ENCODE peak calls at places on chromosomes 5 and 9, in four cellular contexts. J, U, T and X are unnamed samples. For H3K4me1 and H3K9me3, the result is how much of the 10 kb centered on the place peaks cover.

GRCh38 chr9:70553718-70554673 is 139.5 kb upstream of the KLF9 start:
- DNase-seq in J (no peak), U (no peak), T (no peak), X (peak)

GRCh38 chr5:181217111-181217804 is 5.8 kb upstream of the TRIM41 start:
- DNase-seq in J (peak), U (no peak), T (no peak), X (peak)

GRCh38 chr9:115301581-115301980 is 183.6 kb upstream of the TNC start:
- DNase-seq in J (no peak), U (no peak), T (no peak), X (no peak)

GRCh38 chr5:55438931-55439477 is 95.8 kb downstream of the PLPP1 start:
- DNase-seq in J (no peak), U (peak), T (no peak), X (peak)

GRCh38 chr5:28499764-28500290 is 1461.4 kb upstream of the CDH9 start:
- DNase-seq in J (no peak), U (no peak), T (no peak), X (no peak)

GRCh38 chr5:61055434-61056006 is 106.7 kb downstream of the SMIM15 start:
- DNase-seq in J (peak), U (no peak), T (no peak), X (no peak)

GRCh38 chr5:159155960-159156359 is 53.4 kb downstream of the RNF145 start:
- DNase-seq in J (no peak), U (no peak), T (no peak), X (no peak)

GRCh38 chr9:114310471-114311450 is 12.1 kb upstream of the ORM1 start:
- DNase-seq in J (no peak), U (no peak), T (no peak), X (peak)

GRCh38 chr9:121217609-121218292 is 16.1 kb upstream of the RAB14 start:
- DNase-seq in J (no peak), U (no peak), T (no peak), X (no peak)

GRCh38 chr9:8868632-8869031 is 1069.1 kb upstream of the DMAC1 start:
- DNase-seq in J (no peak), U (no peak), T (no peak), X (no peak)

GRCh38 chr9:107397076-107398049 is 92.2 kb downstream of the KLF4 start:
- DNase-seq in J (no peak), U (no peak), T (no peak), X (no peak)

GRCh38 chr9:129550199-129550839 is 70.6 kb downstream of the C9orf50 start:
- DNase-seq in J (peak), U (peak), T (no peak), X (peak)

GRCh38 chr5:759111-759741 is 25.3 kb downstream of the ZDHHC11B start:
- DNase-seq in J (peak), U (no peak), T (no peak), X (no peak)

GRCh38 chr9:126558051-126558665 is 55.6 kb upstream of the LMX1B start:
- DNase-seq in J (peak), U (peak), T (no peak), X (no peak)

GRCh38 chr5:171647043-171647899 is 138.3 kb upstream of the SMIM23 start:
- DNase-seq in J (peak), U (no peak), T (no peak), X (no peak)

GRCh38 chr9:111994831-111995458 is 98.3 kb downstream of the UGCG start:
- DNase-seq in J (no peak), U (no peak), T (no peak), X (no peak)

GRCh38 chr9:136304456-136304855 is 562 bp upstream of the CCDC187 start:
- DNase-seq in J (no peak), U (no peak), T (no peak), X (no peak)

GRCh38 chr9:125494555-125494920 is 212.5 kb downstream of the MAPKAP1 start:
- DNase-seq in J (no peak), U (no peak), T (no peak), X (no peak)

GRCh38 chr5:14153071-14153864 is 10.1 kb downstream of the TRIO start:
- DNase-seq in J (no peak), U (no peak), T (no peak), X (no peak)

GRCh38 chr9:129776566-129776937 is 23.7 kb upstream of the PTGES start:
- DNase-seq in J (no peak), U (no peak), T (no peak), X (no peak)

GRCh38 chr5:39448504-39449128 is 23.8 kb upstream of the DAB2 start:
- DNase-seq in J (no peak), U (no peak), T (no peak), X (no peak)

GRCh38 chr9:99778308-99778707 is 43.4 kb upstream of the NR4A3 start:
- DNase-seq in J (peak), U (no peak), T (no peak), X (no peak)

GRCh38 chr5:155616779-155617392 is 603.3 kb downstream of the KIF4B start:
- DNase-seq in J (peak), U (no peak), T (no peak), X (no peak)

GRCh38 chr5:998975-999501 is 9.6 kb upstream of the NKD2 start:
- DNase-seq in J (no peak), U (no peak), T (no peak), X (peak)

GRCh38 chr5:26868504-26868903 is 169.9 kb downstream of the CDH9 start:
- DNase-seq in J (no peak), U (no peak), T (no peak), X (no peak)

GRCh38 chr5:72412283-72413055 is 92.3 kb downstream of the PTCD2 start:
- DNase-seq in J (no peak), U (no peak), T (no peak), X (no peak)

GRCh38 chr5:72415926-72416325 is 91.3 kb downstream of the ZNF366 start:
- DNase-seq in J (no peak), U (no peak), T (no peak), X (no peak)

GRCh38 chr5:72417333-72418062 is 89.7 kb downstream of the ZNF366 start:
- DNase-seq in J (no peak), U (no peak), T (no peak), X (no peak)

GRCh38 chr5:72418271-72418670 is 88.9 kb downstream of the ZNF366 start:
- DNase-seq in J (no peak), U (no peak), T (no peak), X (no peak)
- H3K4me1 ChIP-seq in J (under half), U (under half), T (under half), X (under half)

DNA sequence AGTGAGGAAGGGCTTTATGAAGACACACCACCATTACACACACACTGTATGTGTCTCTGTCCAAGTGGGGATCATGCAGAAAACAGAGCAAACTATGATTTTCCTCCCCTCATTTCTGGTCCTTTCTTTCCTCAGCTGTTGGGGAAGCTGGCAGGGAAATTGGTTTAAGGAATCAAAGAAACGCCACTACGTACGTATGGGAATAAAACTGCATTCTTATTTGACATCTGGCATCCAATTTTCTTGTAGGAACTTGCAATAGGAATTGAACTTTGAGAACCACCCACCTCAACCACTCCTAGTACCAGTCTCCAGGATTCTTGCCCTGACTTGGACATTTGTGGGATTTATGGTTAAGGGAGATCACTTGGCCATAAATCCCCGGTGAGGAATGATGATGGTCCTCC is 125.8 kb downstream of the PDE4D start:
- DNase-seq in J (no peak), U (no peak), T (no peak), X (no peak)
- H3K4me3 ChIP-seq in J (peak), U (peak), T (peak), X (peak)

DNA sequence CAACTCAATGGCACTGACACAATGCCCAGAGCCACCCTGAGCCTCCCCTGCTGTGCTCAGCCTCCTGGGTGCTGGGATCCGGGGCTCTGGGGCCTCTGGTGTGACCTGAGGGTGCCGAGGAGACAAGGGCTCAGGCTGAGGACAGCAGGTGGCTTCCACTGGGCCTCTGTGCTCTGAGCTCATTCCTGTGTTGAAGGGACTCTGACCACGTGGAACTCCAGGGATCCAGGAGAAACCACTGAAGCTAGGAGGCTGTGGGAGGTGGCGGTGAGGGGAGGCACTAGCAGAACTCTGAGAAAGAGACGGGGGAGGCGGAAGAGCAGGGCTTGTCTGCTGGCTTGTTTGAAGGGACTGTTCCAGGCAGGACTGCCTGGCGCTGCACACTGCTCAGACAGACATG is 318.7 kb upstream of the IRX1 start:
- DNase-seq in J (no peak), U (no peak), T (no peak), X (no peak)
- H3K9me3 ChIP-seq in J (under half), U (under half), T (under half), X (under half)

DNA sequence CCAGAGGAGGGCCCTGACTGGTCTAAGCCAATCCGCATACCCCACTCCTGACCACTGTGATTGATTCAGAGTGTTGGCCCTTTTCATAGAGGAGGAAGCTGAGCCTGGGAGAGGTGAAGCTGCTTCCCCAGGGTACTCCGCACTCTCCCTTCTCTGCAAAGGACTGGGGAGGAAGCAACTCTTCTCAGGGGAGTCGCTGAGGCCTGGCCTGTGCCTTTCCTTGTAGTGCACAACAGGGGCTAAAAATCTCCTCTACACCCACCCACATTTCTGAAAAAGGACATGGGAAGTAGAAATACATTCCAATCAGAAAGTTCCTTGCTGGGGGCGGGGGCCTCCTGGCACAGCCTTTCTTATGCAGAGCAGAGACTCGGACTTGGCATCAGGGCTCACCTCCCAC is 22.2 kb downstream of the AK8 start:
- DNase-seq in J (no peak), U (no peak), T (no peak), X (no peak)
- H3K4me1 ChIP-seq in J (under half), U (under half), T (under half), X (under half)

DNA sequence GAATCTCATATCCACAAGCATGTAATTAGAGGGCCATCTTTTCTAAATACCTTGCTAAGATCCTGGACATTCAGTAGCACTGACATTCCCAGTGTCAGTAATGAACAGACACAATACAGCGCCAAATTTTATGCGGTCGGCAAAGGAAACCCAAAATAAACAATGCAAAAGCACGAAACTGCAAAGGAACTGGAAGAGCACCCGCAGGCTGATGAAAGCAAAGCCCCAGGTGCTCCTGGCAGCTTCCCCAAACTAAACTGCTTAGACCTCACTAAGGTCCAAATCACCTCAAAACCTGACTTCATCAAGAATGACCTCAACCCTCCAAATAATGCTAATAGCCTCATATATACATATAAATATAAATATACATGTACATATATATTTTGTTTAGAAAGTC is 102.0 kb downstream of the GPR21 start:
- DNase-seq in J (no peak), U (no peak), T (no peak), X (no peak)
- H3K4me3 ChIP-seq in J (no peak), U (no peak), T (no peak), X (no peak)